ENCODE peak calls at places on chromosomes 11 and 22, in four cellular contexts. O, K, R and B are unnamed samples.

GRCh38 chr11:23406131-23406819 is 546.0 kb upstream of the CCDC179 start:
- DNase-seq in O (no peak), K (no peak), R (no peak), B (no peak)

GRCh38 chr22:31621507-31622160 is 40.4 kb downstream of the PISD start:
- DNase-seq in O (no peak), K (no peak), R (no peak), B (no peak)

GRCh38 chr22:46075764-46076531 is 74.4 kb upstream of the PPARA start:
- DNase-seq in O (peak), K (no peak), R (no peak), B (no peak)

GRCh38 chr11:121654506-121655480 is 202.0 kb upstream of the SORL1-AS1 start:
- DNase-seq in O (no peak), K (no peak), R (peak), B (no peak)

GRCh38 chr11:69431136-69431535 is 50.3 kb upstream of the LINC01488 start:
- DNase-seq in O (no peak), K (no peak), R (no peak), B (no peak)

GRCh38 chr11:88297320-88298263 is 39.9 kb downstream of the CTSC start:
- DNase-seq in O (no peak), K (no peak), R (no peak), B (no peak)

GRCh38 chr22:35681454-35682050 is 33.3 kb downstream of the APOL6 start:
- DNase-seq in O (no peak), K (no peak), R (no peak), B (no peak)

GRCh38 chr22:42716649-42717127 is 4.0 kb downstream of the A4GALT start:
- DNase-seq in O (no peak), K (no peak), R (no peak), B (no peak)

GRCh38 chr11:94128746-94129504 is at the start of gene PANX1:
- DNase-seq in O (peak), K (peak), R (peak), B (peak)

GRCh38 chr11:37108436-37109204 is 510.6 kb upstream of the RAG2 start:
- DNase-seq in O (peak), K (peak), R (no peak), B (no peak)

GRCh38 chr11:100576044-100577021 is 110.8 kb upstream of the ARHGAP42 start:
- DNase-seq in O (peak), K (peak), R (peak), B (peak)

GRCh38 chr11:1967641-1968225 is 20.6 kb downstream of the MRPL23 start:
- DNase-seq in O (no peak), K (no peak), R (no peak), B (no peak)

GRCh38 chr11:111764621-111765020 is 1.6 kb downstream of the PPP2R1B start:
- DNase-seq in O (peak), K (peak), R (peak), B (no peak)

GRCh38 chr11:111206472-111206871 is 39.1 kb upstream of the POU2AF2 start:
- DNase-seq in O (peak), K (peak), R (peak), B (no peak)

GRCh38 chr11:57680552-57680874 is 12.6 kb downstream of the ZDHHC5 start:
- DNase-seq in O (peak), K (no peak), R (peak), B (no peak)

GRCh38 chr11:26944866-26945664 is 48.8 kb upstream of the FIBIN start:
- DNase-seq in O (no peak), K (peak), R (peak), B (no peak)

GRCh38 chr11:43925932-43926505 is 16.4 kb upstream of the C11orf96 start:
- DNase-seq in O (no peak), K (peak), R (no peak), B (no peak)

GRCh38 chr11:109794501-109794900 is 298.7 kb upstream of the ZC3H12C start:
- DNase-seq in O (no peak), K (no peak), R (peak), B (no peak)

GRCh38 chr22:22484023-22484422 is 24.5 kb downstream of the ZNF280B start:
- DNase-seq in O (no peak), K (no peak), R (no peak), B (no peak)

GRCh38 chr11:134019500-134019899 is 49.4 kb upstream of the JAM3 start:
- DNase-seq in O (no peak), K (no peak), R (no peak), B (no peak)

GRCh38 chr11:13691296-13691899 is 22.9 kb downstream of the FAR1 start:
- DNase-seq in O (no peak), K (peak), R (peak), B (no peak)

GRCh38 chr22:17549655-17550054 is 13.6 kb upstream of the SLC25A18 start:
- DNase-seq in O (no peak), K (no peak), R (no peak), B (no peak)

GRCh38 chr22:48805516-48805915 is 1022.2 kb downstream of the BRD1 start:
- DNase-seq in O (no peak), K (no peak), R (no peak), B (no peak)

GRCh38 chr22:17536269-17536668 is 27.0 kb upstream of the SLC25A18 start:
- DNase-seq in O (no peak), K (no peak), R (peak), B (no peak)

GRCh38 chr11:60915250-60915914 is 1.4 kb downstream of the TMEM109 start:
- DNase-seq in O (peak), K (peak), R (peak), B (peak)

GRCh38 chr22:30863161-30863833 is 105.3 kb downstream of the MORC2 start:
- DNase-seq in O (no peak), K (no peak), R (no peak), B (no peak)

GRCh38 chr11:120773501-120774031 is 250.3 kb upstream of the TBCEL start:
- DNase-seq in O (no peak), K (no peak), R (peak), B (no peak)

GRCh38 chr22:19355413-19356157 is 64.1 kb upstream of the CLTCL1 start:
- DNase-seq in O (no peak), K (no peak), R (no peak), B (no peak)

GRCh38 chr22:19352217-19352616 is 60.7 kb upstream of the CLTCL1 start:
- DNase-seq in O (no peak), K (no peak), R (no peak), B (no peak)

GRCh38 chr22:19352766-19353165 is 61.2 kb upstream of the CLTCL1 start:
- DNase-seq in O (no peak), K (no peak), R (no peak), B (no peak)

GRCh38 chr22:19353363-19354131 is 62.0 kb upstream of the CLTCL1 start:
- DNase-seq in O (no peak), K (no peak), R (no peak), B (no peak)

DNA sequence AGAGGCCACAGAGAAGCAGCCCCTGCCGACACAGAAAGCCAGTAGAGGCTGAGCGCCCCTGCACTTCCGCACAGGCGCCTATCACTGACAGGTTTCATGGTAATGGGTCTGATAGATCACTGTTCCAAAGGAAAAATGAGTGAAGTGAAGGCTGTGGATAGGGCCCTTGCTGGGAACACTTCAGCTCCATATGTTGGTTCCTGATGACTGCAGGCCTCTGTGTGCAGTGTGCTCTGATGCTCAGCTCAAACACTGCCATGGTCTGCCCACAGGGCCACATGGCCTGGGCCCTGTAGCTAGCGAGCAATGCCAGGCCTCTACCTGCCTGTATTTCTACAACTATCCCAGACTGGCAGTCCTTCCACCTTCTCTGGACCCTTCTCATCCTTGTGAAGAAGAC is 62.7 kb upstream of the CLTCL1 start:
- DNase-seq in O (no peak), K (no peak), R (no peak), B (no peak)
- H2AFZ ChIP-seq in O (no peak), K (no peak), R (no peak), B (no peak)

GRCh38 chr11:46914910-46915309 is 3.4 kb downstream of the LRP4 start:
- DNase-seq in O (no peak), K (no peak), R (no peak), B (no peak)
- TF ChIP-seq EZH2 in O (no peak), K (no peak), R (no peak), B (no peak)

GRCh38 chr11:128759597-128759996 is 65.7 kb downstream of the FLI1 start:
- DNase-seq in O (no peak), K (no peak), R (peak), B (no peak)

GRCh38 chr11:128757886-128758612 is 64.2 kb downstream of the FLI1 start:
- DNase-seq in O (no peak), K (no peak), R (no peak), B (no peak)

GRCh38 chr11:128757235-128757711 is 63.4 kb downstream of the FLI1 start:
- DNase-seq in O (peak), K (peak), R (peak), B (peak)

GRCh38 chr11:128761339-128761738 is 67.5 kb downstream of the FLI1 start:
- DNase-seq in O (no peak), K (no peak), R (no peak), B (no peak)

GRCh38 chr11:128759168-128759567 is 65.3 kb downstream of the FLI1 start:
- DNase-seq in O (no peak), K (no peak), R (no peak), B (no peak)
- H2AFZ ChIP-seq in O (no peak), K (no peak), R (no peak), B (no peak)

DNA sequence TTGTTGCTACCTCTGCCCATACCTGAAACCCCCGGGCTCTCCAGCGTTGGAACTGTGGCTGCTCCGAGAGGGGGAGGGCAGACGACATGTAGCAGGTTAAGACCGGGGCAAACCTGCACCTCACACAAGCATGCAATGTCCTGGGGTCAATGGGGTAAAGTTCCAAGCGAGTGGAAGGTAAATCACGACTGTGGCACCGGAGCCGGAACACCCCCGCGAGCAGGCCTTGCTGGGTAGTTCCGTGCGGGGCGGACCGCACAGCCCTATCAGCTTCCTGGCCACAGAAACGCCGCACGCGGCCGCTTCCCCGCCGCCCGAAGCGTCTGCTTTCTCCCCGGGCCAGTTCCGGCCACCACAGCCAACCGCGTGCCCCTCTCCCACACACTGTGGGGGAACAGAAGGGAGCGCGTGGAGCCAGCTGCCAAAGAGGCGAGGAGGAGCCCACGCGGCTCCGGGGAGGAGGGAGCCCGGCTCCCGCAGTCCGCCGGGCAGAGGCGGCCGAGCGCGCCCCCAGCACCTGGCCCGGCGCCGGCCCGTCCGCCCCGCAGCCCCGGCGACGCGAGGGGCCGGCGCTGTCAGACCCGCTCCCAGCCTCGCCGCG is 1.6 kb downstream of the SPTBN2 start:
- DNase-seq in O (peak), K (peak), R (peak), B (no peak)
- TF ChIP-seq EZH2 in O (no peak), K (peak), R (peak), B (peak)

GRCh38 chr11:118791015-118791960 is at the start of gene DDX6:
- DNase-seq in O (peak), K (peak), R (peak), B (peak)
- H2AFZ ChIP-seq in O (peak), K (peak), R (peak), B (peak)

GRCh38 chr11:46334211-46334610 is 13.1 kb upstream of the DGKZ start:
- DNase-seq in O (no peak), K (no peak), R (no peak), B (no peak)

GRCh38 chr11:46332568-46333128 is 14.6 kb upstream of the DGKZ start:
- DNase-seq in O (no peak), K (no peak), R (peak), B (no peak)

GRCh38 chr11:46331653-46331984 is 15.6 kb upstream of the DGKZ start:
- DNase-seq in O (no peak), K (no peak), R (peak), B (no peak)

GRCh38 chr11:46332093-46332567 is 15.1 kb upstream of the DGKZ start:
- DNase-seq in O (no peak), K (no peak), R (no peak), B (no peak)

DNA sequence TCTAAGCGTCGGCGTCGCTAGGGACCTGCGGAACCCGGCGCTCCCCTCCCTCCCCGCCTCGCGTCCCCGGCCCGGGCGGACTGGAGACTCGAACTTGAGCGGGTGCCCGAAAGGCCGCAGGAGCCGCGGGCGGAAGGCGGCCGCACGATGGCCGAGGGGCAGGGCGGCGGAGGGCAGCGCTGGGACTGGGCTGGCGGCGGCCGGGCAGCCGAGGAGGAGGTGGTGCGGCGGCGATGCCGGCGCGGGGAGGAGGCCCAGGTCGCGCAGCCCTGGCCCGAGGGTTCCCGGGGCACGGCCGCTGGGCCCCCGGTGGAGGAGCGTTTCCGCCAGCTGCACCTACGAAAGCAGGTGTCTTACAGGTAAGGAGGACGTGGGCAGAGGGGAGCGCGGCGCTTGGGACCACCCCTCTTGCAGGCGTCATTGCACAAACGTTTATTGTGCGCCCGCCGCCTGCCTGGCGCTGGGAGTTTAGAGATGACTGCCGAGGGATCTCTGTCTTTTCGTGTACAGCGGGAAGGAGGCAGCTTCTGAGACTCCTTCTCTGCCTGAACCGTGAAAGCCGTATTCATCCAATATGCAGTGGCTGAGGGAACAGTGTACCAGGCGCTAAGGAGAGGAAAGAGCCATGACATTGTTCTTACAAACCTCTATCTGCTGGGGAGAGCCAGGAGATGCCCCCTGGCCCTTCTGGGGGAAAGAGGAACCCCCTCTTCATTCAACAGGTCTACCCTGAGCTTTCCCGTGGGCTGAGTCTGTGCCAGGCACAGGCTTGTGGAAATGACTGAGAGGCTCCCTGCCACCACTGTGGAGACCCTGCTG is 13.9 kb upstream of the DGKZ start:
- DNase-seq in O (no peak), K (no peak), R (peak), B (no peak)
- TF ChIP-seq EZH2 in O (peak), K (peak), R (no peak), B (peak)

DNA sequence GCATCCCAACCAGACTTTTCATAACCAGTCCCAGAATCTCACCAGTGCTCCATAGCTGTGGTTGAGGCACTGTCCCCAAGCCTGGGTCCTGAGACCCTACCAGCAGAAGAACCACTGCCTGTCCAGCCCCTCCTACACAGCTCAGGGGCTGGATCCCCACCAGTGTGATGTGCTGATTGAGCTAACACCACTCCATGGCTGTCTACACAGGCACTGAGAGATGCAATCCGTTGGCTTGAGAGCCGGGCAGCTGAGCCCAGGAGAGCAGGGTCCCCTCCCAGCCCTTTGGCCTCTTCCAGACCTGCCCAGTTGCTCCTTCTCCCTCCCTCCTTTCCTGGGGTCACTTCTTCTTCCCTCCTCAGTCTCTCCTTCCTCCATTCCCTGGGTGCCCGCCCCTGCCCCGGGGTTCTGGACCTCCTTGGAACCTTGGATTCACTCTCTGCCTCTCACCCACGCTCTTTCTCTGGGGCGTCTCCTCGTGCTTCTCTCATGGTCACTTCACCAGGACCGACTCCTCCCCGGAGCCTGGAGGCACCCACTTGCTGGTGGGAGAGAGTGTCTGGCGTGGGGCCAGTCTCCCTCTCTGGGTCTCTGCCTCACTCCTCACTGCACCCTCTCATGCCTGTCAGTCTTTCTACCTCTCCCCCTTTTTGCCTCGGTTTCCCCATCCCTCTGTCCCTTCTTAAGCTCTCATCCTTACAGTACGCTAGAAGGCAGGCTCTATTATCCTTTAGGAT is 705 bp upstream of the SCYL1 start:
- DNase-seq in O (peak), K (no peak), R (peak), B (no peak)
- H2AFZ ChIP-seq in O (peak), K (peak), R (peak), B (peak)

DNA sequence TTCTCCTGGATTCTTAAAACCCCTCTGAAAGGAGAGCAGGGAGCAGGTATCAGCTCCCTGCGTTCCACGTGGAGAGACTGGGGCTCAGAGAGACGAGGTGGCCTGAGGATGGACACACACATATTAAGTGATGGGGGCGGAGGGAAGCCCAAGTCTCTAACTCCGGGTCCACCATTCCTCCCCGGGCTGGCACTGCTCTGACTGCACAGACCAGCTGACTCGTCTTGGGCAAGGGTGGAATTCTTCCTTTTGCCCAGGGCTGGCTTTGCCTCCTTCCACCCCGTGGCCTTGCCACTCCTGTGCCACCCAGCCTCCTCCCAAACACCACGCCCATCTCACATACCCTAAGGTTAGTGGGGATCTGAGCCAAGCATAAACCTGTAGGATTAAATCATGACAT is 65.0 kb downstream of the BUD13 start:
- DNase-seq in O (no peak), K (no peak), R (no peak), B (no peak)
- TF ChIP-seq EZH2 in O (no peak), K (no peak), R (no peak), B (no peak)